ENCODE peak calls at places on chromosomes 1 and 21, in four cellular contexts. Y is mammary epithelial cell; J is fibroblast of lung; F is CD8-positive, alpha-beta memory T cell. O is an unnamed sample.

GRCh38 chr1:201142011-201142853 is 12.0 kb downstream of the TMEM9 start:
- DNase-seq in F (no peak), Y (no peak), J (no peak), O (no peak)

GRCh38 chr1:161020573-161021167 is at the start of gene F11R:
- DNase-seq in F (no peak), Y (peak; percentile 87), J (no peak), O (peak; percentile 66)

GRCh38 chr1:89547563-89548485 is 23.2 kb downstream of the LRRC8B start:
- DNase-seq in Y (peak; percentile 88), J (peak; percentile 80), F (no peak), O (peak; percentile 73)

GRCh38 chr1:181117648-181118449 is 29.3 kb downstream of the IER5 start:
- DNase-seq in Y (peak; percentile 96), J (no peak), F (no peak), O (no peak)

GRCh38 chr1:21435646-21436487 is 4.1 kb upstream of the NBPF3 start:
- DNase-seq in F (no peak), J (no peak), Y (no peak), O (no peak)

GRCh38 chr1:200075522-200075921 is 48.0 kb downstream of the NR5A2 start:
- DNase-seq in Y (no peak), J (no peak), F (no peak), O (no peak)

GRCh38 chr1:58477390-58477789 is 69.1 kb downstream of the OMA1 start:
- DNase-seq in F (no peak), Y (peak; percentile 34), J (peak; percentile 23), O (no peak)

GRCh38 chr1:90400121-90400520 is 317.0 kb downstream of the BARHL2 start:
- DNase-seq in F (no peak), J (peak; percentile 40), Y (peak; percentile 78), O (no peak)

GRCh38 chr1:3504151-3504822 is 49.8 kb downstream of the ARHGEF16 start:
- DNase-seq in J (peak; percentile 93), Y (peak; percentile 51), F (no peak), O (peak; percentile 94)

GRCh38 chr21:42295845-42296244 is 19.4 kb downstream of the TFF3 start:
- DNase-seq in J (no peak), Y (no peak), F (no peak), O (no peak)

GRCh38 chr1:244219149-244219548 is 168.1 kb downstream of the ZBTB18 start:
- DNase-seq in F (no peak), Y (no peak), J (no peak), O (no peak)

GRCh38 chr1:162502928-162503327 is 5.3 kb downstream of the UHMK1 start:
- DNase-seq in Y (no peak), F (no peak), J (peak; percentile 73), O (no peak)

GRCh38 chr1:158118713-158119402 is 61.8 kb upstream of the CD1D start:
- DNase-seq in Y (no peak), J (no peak), F (no peak), O (no peak)

GRCh38 chr1:12047120-12047876 is 15.8 kb upstream of the TNFRSF8 start:
- DNase-seq in J (peak; percentile 87), Y (no peak), F (peak; percentile 49), O (no peak)

GRCh38 chr21:23638131-23638530 is 1969.2 kb downstream of the MRPL39 start:
- DNase-seq in Y (no peak), J (no peak), F (no peak), O (no peak)

GRCh38 chr1:9687876-9688582 is 36.5 kb downstream of the PIK3CD start:
- DNase-seq in J (peak; percentile 36), Y (peak; percentile 34), F (no peak), O (peak; percentile 22)

GRCh38 chr1:12143631-12144155 is 23.1 kb upstream of the TNFRSF1B start:
- DNase-seq in Y (peak; percentile 98), F (no peak), J (peak; percentile 96), O (peak; percentile 75)

GRCh38 chr1:158496379-158496778 is 24.4 kb downstream of the OR10R2 start:
- DNase-seq in F (no peak), Y (peak; percentile 2), J (no peak), O (peak; percentile 21)

GRCh38 chr1:234765672-234766071 is 155.7 kb upstream of the IRF2BP2 start:
- DNase-seq in Y (no peak), F (no peak), J (no peak), O (no peak)

GRCh38 chr1:40438391-40439015 is 11.8 kb upstream of the ZFP69B start:
- DNase-seq in Y (no peak), J (peak; percentile 13), F (peak; percentile 14), O (peak; percentile 51)

GRCh38 chr1:182015360-182015759 is 46.2 kb downstream of the ZNF648 start:
- DNase-seq in J (no peak), F (no peak), Y (no peak), O (no peak)

GRCh38 chr1:24424207-24424606 is 8.6 kb downstream of the NIPAL3 start:
- DNase-seq in J (no peak), Y (no peak), F (no peak), O (no peak)

GRCh38 chr1:102535829-102536505 is 539.2 kb upstream of the OLFM3 start:
- DNase-seq in Y (no peak), F (no peak), J (no peak), O (no peak)

GRCh38 chr1:179253286-179253972 is 24.0 kb upstream of the ABL2 start:
- DNase-seq in F (no peak), J (peak; percentile 81), Y (no peak), O (no peak)

GRCh38 chr1:246078126-246078887 is 428.8 kb downstream of the SMYD3 start:
- DNase-seq in J (no peak), F (no peak), Y (no peak), O (no peak)

GRCh38 chr1:94688646-94689045 is 131.5 kb upstream of the SLC44A3 start:
- DNase-seq in F (no peak), Y (no peak), J (no peak), O (no peak)

GRCh38 chr1:31977361-31978131 is 36.1 kb upstream of the KHDRBS1 start:
- DNase-seq in F (no peak), J (no peak), Y (peak; percentile 39), O (peak; percentile 44)

GRCh38 chr1:15796086-15796462 is 11.4 kb downstream of the UQCRHL start:
- DNase-seq in Y (no peak), F (no peak), J (no peak), O (no peak)
- H3K27ac ChIP-seq in Y (peak overlapping the region; percentile 91), F (peak overlapping the region; percentile 54), J (peak overlapping the region; percentile 38), O (peak overlapping the region; percentile 88)

GRCh38 chr21:45088116-45088515 is 13.7 kb downstream of the ADARB1 start:
- DNase-seq in F (no peak), J (no peak), Y (no peak), O (no peak)

GRCh38 chr21:45087022-45087823 is 12.8 kb downstream of the ADARB1 start:
- DNase-seq in F (peak; percentile 36), Y (no peak), J (no peak), O (no peak)

GRCh38 chr21:45091540-45092322 is 17.4 kb downstream of the ADARB1 start:
- DNase-seq in Y (no peak), F (no peak), J (no peak), O (no peak)

GRCh38 chr21:45088729-45089128 is 14.3 kb downstream of the ADARB1 start:
- DNase-seq in Y (peak; percentile 43), F (no peak), J (no peak), O (no peak)

GRCh38 chr21:45089964-45090363 is 15.6 kb downstream of the ADARB1 start:
- DNase-seq in Y (no peak), J (no peak), F (no peak), O (no peak)
- H3K27ac ChIP-seq in Y (no peak overlapping the region), J (no peak overlapping the region), F (no peak overlapping the region), O (no peak overlapping the region)

GRCh38 chr1:39391741-39392679 is 99.4 kb upstream of the BMP8A start:
- DNase-seq in Y (peak; percentile 82), J (peak; percentile 94), F (no peak), O (peak; percentile 93)

GRCh38 chr1:39394598-39394997 is 96.8 kb upstream of the BMP8A start:
- DNase-seq in Y (peak; percentile 82), F (peak; percentile 46), J (peak; percentile 61), O (no peak)

GRCh38 chr1:39393645-39394044 is 97.8 kb upstream of the BMP8A start:
- DNase-seq in F (no peak), Y (no peak), J (no peak), O (no peak)

GRCh38 chr1:39394059-39394458 is 97.4 kb upstream of the BMP8A start:
- DNase-seq in Y (no peak), F (no peak), J (no peak), O (no peak)

DNA sequence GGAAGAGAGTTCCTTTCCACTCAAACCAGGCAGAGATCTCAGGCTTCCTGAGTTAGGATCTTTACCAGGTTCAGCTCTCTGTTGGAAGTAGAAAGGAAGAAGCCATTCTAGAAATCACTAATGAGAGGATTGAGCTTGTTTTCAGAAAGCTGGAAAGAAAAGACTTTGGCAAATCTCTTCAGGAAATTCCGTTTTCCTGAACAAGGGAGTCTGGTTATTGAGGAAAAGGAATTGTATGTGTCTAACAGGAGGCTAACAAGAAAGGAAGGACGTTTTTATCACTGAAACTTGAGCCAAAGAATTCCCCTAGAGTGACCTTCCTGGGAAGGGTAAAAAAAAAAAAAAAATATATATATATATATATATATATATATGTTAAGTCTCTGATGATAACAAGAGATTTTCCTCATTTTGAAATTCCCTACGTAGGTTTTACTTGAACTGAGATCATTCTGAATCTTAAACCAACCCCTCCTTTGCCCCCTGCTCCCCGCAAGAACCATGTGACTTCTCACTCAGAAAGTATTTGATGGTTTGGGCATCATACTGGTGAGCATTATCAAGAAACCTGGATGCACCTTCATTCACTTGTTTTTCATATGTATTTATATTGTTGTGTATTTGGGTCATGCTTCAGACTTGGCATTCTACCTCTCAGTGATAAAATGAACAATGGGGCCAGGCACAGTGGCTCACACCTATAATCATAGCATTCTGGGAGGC is 98.4 kb upstream of the BMP8A start:
- DNase-seq in Y (no peak), J (no peak), F (no peak), O (peak; percentile 83)
- H3K27ac ChIP-seq in Y (peak overlapping the region; percentile 23), J (peak overlapping the region; percentile 58), F (no peak overlapping the region), O (peak overlapping the region; percentile 99)

DNA sequence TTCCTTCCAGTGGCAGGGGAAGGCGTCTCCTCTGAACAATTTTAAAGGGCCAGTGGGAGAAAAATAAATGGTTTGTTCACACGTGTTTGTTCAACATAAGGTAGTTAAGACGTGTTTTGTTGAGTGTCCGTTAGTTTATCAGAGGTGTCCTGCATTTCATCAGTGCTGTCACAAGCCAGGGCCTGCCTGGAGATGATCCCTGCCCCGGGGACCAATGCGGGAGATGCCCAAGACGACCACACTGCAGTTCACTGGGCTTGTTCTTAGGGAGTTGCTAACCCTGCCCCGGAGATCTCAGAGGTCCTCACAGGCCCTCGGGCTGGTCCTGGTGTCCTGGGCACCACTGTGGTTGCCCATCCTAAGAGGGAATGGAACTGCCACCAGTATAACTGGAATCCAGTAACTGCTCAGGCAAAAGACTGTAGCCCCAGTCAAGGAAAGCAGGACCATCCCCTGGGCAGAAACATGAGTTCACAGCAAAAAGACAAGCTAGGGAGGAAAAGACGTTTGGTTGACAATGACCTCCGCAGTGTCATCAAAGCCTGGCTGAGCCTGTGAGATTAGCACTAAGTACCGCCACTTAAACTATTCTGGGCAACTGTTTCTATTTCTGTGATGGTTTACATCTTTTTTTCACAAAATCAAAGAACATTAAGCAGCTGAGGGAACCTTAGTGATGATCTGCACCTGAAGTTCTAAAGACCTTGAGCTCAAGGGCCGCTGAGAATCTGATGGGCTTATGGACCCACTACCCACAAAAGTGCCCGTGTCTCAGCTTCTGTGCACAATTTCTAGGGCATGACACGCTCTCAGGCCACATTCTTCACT is 44.9 kb upstream of the LIN9 start:
- DNase-seq in F (no peak), Y (no peak), J (no peak), O (no peak)
- H3K27ac ChIP-seq in F (no peak overlapping the region), Y (no peak overlapping the region), J (no peak overlapping the region), O (no peak overlapping the region)

GRCh38 chr1:209819059-209819458 is 8.7 kb upstream of the UTP25 start:
- DNase-seq in J (no peak), F (no peak), Y (no peak), O (no peak)
- H3K27ac ChIP-seq in J (no peak overlapping the region), F (no peak overlapping the region), Y (no peak overlapping the region), O (no peak overlapping the region)

GRCh38 chr1:14928886-14929546 is 224.5 kb upstream of the TMEM51 start:
- DNase-seq in J (peak; percentile 13), Y (no peak), F (no peak), O (no peak)
- H3K27ac ChIP-seq in J (peak overlapping the region; percentile 27), Y (no peak overlapping the region), F (peak overlapping the region; percentile 20), O (no peak overlapping the region)